ENCODE peak calls at places on chromosomes 11 and 22, in six cellular contexts. Q is GM23338, F is PC-3, S is OCI-LY7, K is SK-N-SH, P is MM.1S. A is an unnamed sample.
A peak's percentile ranks its signal among the peaks of the same experiment; 100 is the strongest.

GRCh38 chr11:2293396-2294339 is 8.1 kb downstream of the C11orf21 start:
- DNase-seq in Q (peak; percentile 46), F (no peak), S (no peak), K (no peak), P (no peak), A (no peak)

GRCh38 chr11:134656861-134657540 is 245.0 kb upstream of the B3GAT1 start:
- DNase-seq in Q (no peak), F (no peak), S (no peak), K (no peak), P (no peak), A (no peak)

GRCh38 chr11:76629853-76630599 is 40.5 kb downstream of the LRRC32 start:
- DNase-seq in Q (peak; percentile 37), F (no peak), S (no peak), K (no peak), P (no peak), A (peak; percentile 53)

GRCh38 chr11:26649884-26650283 is 72.0 kb downstream of the SLC5A12 start:
- DNase-seq in Q (peak; percentile 86), F (peak; percentile 83), S (peak; percentile 60), K (peak; percentile 41), P (peak; percentile 76), A (peak; percentile 73)

GRCh38 chr22:43854151-43854785 is 8.0 kb downstream of the SULT4A1 start:
- DNase-seq in Q (no peak), F (no peak), S (no peak), K (no peak), P (no peak), A (no peak)

GRCh38 chr22:40250608-40251007 is 72.9 kb downstream of the TNRC6B start:
- DNase-seq in Q (no peak), F (no peak), S (no peak), K (no peak), P (no peak), A (no peak)

GRCh38 chr22:44728761-44729261 is 23.6 kb upstream of the ARHGAP8 start:
- DNase-seq in Q (no peak), F (no peak), S (no peak), K (peak; percentile 36), P (no peak), A (no peak)

GRCh38 chr11:78000193-78000592 is 5.7 kb upstream of the INTS4 start:
- DNase-seq in Q (peak; percentile 92), F (peak; percentile 82), S (peak; percentile 83), K (peak; percentile 67), P (peak; percentile 63), A (peak; percentile 76)

GRCh38 chr11:117932426-117932825 is 3.2 kb upstream of the TMPRSS13 start:
- DNase-seq in Q (no peak), F (no peak), S (no peak), K (no peak), P (no peak), A (no peak)

GRCh38 chr22:35985361-35985760 is 43.3 kb downstream of the RBFOX2 start:
- DNase-seq in Q (no peak), F (no peak), S (no peak), K (no peak), P (no peak), A (no peak)

GRCh38 chr22:27913162-27913741 is 5.8 kb downstream of the PITPNB start:
- DNase-seq in Q (no peak), F (no peak), S (peak; percentile 14), K (peak; percentile 66), P (no peak), A (no peak)

GRCh38 chr11:63766501-63767270 is 1.9 kb downstream of the ZFTA start:
- DNase-seq in Q (no peak), F (no peak), S (no peak), K (peak; percentile 54), P (no peak), A (peak; percentile 17)

GRCh38 chr11:776459-777287 is 614 bp downstream of the GATD1 start:
- DNase-seq in Q (peak; percentile 89), F (no peak), S (peak; percentile 71), K (peak; percentile 98), P (peak; percentile 41), A (peak; percentile 73)

GRCh38 chr11:77019976-77020591 is 14.1 kb upstream of the B3GNT6 start:
- DNase-seq in Q (no peak), F (peak; percentile 92), S (no peak), K (no peak), P (no peak), A (peak; percentile 41)

GRCh38 chr11:83070878-83071640 is 638 bp downstream of the RAB30 start:
- DNase-seq in Q (peak; percentile 57), F (no peak), S (no peak), K (peak; percentile 39), P (no peak), A (peak; percentile 53)

GRCh38 chr11:90323289-90323688 is 100.4 kb upstream of the CHORDC1 start:
- DNase-seq in Q (no peak), F (no peak), S (no peak), K (no peak), P (no peak), A (no peak)

GRCh38 chr11:57711414-57712255 is at the start of gene MED19:
- DNase-seq in Q (peak; percentile 99), F (peak; percentile 98), S (peak; percentile 85), K (no peak), P (peak; percentile 95), A (peak; percentile 89)

GRCh38 chr11:12079726-12080556 is 30.4 kb upstream of the MICAL2 start:
- DNase-seq in Q (no peak), F (peak; percentile 96), S (no peak), K (no peak), P (no peak), A (peak; percentile 97)

GRCh38 chr11:46612326-46612725 is 4.7 kb downstream of the HARBI1 start:
- DNase-seq in Q (no peak), F (no peak), S (no peak), K (no peak), P (no peak), A (no peak)

GRCh38 chr11:21892696-21893095 is 300.2 kb upstream of the ANO5 start:
- DNase-seq in Q (no peak), F (no peak), S (no peak), K (no peak), P (no peak), A (no peak)

GRCh38 chr11:68998390-68998911 is 14.6 kb downstream of the MRGPRF start:
- DNase-seq in Q (no peak), F (peak; percentile 25), S (no peak), K (peak; percentile 89), P (no peak), A (peak; percentile 15)

GRCh38 chr11:66466225-66467033 is at the start of gene PELI3:
- DNase-seq in Q (peak; percentile 96), F (peak; percentile 96), S (peak; percentile 93), K (peak; percentile 98), P (peak; percentile 87), A (peak; percentile 95)

GRCh38 chr22:30078320-30079311 is 1.6 kb upstream of the HORMAD2 start:
- DNase-seq in Q (peak; percentile 51), F (no peak), S (no peak), K (no peak), P (no peak), A (no peak)

DNA sequence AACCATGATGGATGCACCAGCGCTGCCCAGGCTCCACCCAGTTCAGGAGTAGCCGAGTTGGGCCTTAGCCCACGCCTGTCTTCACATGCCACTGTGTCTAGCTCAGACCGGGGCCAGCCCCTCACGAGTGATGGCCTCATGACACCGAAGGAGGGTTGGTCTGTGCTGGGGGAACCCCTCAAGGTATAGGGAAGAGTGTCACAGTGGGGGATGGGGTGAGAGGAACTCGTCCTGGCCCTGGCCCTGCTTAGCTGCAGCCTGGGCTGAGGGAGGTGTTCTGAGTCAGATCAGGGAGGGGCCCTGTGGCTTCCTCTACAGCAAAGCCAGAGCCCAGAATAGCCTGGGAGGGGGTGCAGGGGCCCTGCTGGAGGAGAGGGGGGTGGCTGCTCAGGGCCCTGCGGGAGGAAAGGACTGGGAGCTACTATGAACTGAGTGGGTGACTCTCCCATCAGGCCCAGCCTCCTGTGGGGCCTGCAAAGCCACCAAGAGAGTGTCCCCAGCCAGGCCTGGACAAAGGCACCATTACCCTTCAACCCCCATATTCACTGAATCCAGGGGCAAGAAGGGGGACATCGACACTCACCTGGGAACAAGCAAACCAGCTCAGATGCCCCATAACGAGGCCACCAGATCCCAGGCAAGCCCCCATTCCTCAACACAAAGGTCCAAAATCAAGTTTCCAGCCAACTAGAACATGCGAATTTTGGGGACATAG is 41.2 kb downstream of the IGLL5 start:
- DNase-seq in Q (no peak), F (peak; percentile 40), S (peak; percentile 85), K (no peak), P (peak; percentile 100), A (peak; percentile 80)
- TF ChIP-seq EZH2phosphoT487 in Q (no peak), F (no peak), S (no peak), K (no peak), P (no peak), A (no peak)

DNA sequence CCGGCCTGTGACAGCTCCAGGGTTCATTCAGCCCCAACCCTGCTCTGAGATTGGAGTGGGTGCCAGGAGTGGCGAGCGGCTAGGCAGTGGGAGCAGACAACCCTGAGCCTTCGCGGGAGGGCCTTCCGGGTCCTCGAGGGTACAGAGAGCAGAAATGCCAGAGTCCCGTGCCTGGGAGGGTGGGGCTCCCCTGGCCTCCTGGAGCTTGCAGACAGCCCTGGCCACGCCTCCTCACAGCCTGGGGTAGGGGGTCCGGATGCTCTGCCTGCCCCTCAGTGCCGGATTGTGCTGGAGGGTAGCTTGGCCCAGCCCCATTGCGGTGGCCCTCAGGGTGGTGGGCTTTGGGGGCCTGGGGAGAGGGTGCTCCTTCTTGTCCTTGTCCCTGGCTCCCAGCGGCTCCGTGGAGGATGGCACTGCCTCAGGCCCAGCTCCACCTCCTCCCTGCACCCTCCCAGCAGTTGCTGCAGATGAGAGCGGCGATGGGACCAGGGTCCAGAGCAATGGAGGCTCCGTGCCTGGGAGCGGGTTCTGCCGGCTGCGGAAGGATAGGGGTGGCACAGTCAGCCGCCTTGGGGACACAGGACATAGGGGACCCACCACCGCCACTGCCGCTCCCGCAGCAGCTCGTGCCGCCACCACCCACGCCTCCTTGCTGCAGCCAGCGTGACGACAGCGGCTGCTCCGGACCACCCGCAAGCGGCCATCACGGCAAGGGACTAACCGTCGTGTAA is 34.9 kb upstream of the OR10G7 start:
- DNase-seq in Q (peak; percentile 60), F (no peak), S (no peak), K (peak; percentile 75), P (no peak), A (peak; percentile 49)
- TF ChIP-seq EZH2phosphoT487 in Q (no peak), F (no peak), S (no peak), K (no peak), P (no peak), A (no peak)

DNA sequence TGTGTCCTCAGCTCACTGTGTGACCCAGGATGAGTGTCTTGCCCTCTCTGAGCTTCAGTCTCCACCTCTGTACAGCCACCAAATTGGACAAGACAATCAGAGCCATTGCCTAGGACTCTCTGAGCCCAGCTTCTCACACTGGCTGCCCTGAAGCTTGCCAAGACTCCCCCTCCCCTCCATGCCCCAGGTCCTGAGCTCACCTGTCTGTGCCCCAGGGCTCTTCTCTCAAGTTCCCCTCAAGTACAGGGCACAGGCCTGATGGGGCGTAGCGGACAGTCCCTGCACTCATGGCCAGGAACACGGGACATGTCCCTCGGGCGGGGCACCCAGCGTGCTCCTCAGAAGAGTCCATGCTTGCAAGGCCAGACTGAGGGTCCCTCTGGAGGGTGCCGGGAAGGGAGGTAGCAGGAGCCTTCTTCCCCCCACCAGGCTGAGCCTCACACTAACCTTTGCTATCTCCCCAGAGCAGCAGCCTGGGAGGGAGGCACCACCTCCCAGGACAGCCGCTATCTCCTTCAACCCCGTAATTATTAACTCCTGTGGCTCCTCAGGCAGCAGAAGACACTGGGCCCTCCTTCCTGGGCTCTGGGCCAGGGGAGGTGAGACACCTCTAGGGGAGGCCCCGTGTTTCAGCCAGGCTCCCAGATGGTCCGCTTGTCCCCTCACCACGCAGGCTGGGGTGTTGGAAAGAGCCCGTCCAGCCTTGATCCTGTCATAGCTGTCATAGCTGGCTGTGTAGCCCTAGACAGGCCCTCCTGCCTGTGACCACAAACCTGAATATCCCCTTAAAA is 2.7 kb upstream of the RAB3IL1 start:
- DNase-seq in Q (no peak), F (no peak), S (no peak), K (peak; percentile 11), P (no peak), A (no peak)
- TF ChIP-seq EZH2phosphoT487 in Q (no peak), F (no peak), S (no peak), K (no peak), P (no peak), A (no peak)

GRCh38 chr22:32245042-32245441 is 10.1 kb downstream of the SLC5A4 start:
- DNase-seq in Q (no peak), F (no peak), S (no peak), K (no peak), P (no peak), A (no peak)
- TF ChIP-seq EZH2phosphoT487 in Q (no peak), F (no peak), S (no peak), K (no peak), P (no peak), A (no peak)